ENCODE peak calls at places on chromosomes 13 and 19, in seven cellular contexts. One of them, this sample, is unnamed.
A peak's percentile ranks its signal among the peaks of the same experiment; 100 is the strongest.

GRCh38 chr13:37207646-37208045 is 102.2 kb upstream of the CSNK1A1L start:
- DNase-seq in T1000: no peak
- DNase-seq in T-helper 1 cell: no peak
- DNase-seq in GM23338: no peak
- DNase-seq in astrocyte of the hippocampus: no peak
- DNase-seq in anterior cingulate cortex: no peak
- DNase-seq in activated T-helper 9 cell treated with anti-CD3 and anti-CD28 coated beads, Interleukin-2, amount 50 U/mL, for 16 hours: no peak
- DNase-seq in this sample: no peak

GRCh38 chr19:40305403-40305802 is 20.3 kb upstream of the AKT2 start:
- DNase-seq in T1000: peak; percentile 24
- DNase-seq in activated T-helper 9 cell treated with anti-CD3 and anti-CD28 coated beads, Interleukin-2, amount 50 U/mL, for 16 hours: peak; percentile 52
- DNase-seq in GM23338: peak; percentile 91
- DNase-seq in T-helper 1 cell: peak; percentile 73
- DNase-seq in anterior cingulate cortex: peak; percentile 41
- DNase-seq in astrocyte of the hippocampus: peak; percentile 90
- DNase-seq in this sample: peak; percentile 80

GRCh38 chr13:30739646-30740642 is 4.6 kb downstream of the ALOX5AP start:
- DNase-seq in anterior cingulate cortex: no peak
- DNase-seq in GM23338: no peak
- DNase-seq in T1000: no peak
- DNase-seq in activated T-helper 9 cell treated with anti-CD3 and anti-CD28 coated beads, Interleukin-2, amount 50 U/mL, for 16 hours: peak; percentile 56
- DNase-seq in astrocyte of the hippocampus: peak; percentile 70
- DNase-seq in T-helper 1 cell: peak; percentile 95
- DNase-seq in this sample: peak; percentile 80

GRCh38 chr19:57437931-57438330 is 2.8 kb downstream of the ZNF749 start:
- DNase-seq in T-helper 1 cell: no peak
- DNase-seq in anterior cingulate cortex: no peak
- DNase-seq in GM23338: no peak
- DNase-seq in astrocyte of the hippocampus: peak; percentile 13
- DNase-seq in T1000: no peak
- DNase-seq in activated T-helper 9 cell treated with anti-CD3 and anti-CD28 coated beads, Interleukin-2, amount 50 U/mL, for 16 hours: no peak
- DNase-seq in this sample: no peak

GRCh38 chr13:74406439-74406838 is 272.2 kb upstream of the KLF12 start:
- DNase-seq in activated T-helper 9 cell treated with anti-CD3 and anti-CD28 coated beads, Interleukin-2, amount 50 U/mL, for 16 hours: no peak
- DNase-seq in T-helper 1 cell: no peak
- DNase-seq in anterior cingulate cortex: no peak
- DNase-seq in T1000: no peak
- DNase-seq in GM23338: no peak
- DNase-seq in astrocyte of the hippocampus: no peak
- DNase-seq in this sample: no peak

GRCh38 chr19:42606660-42607351 is 12.1 kb upstream of the CEACAM8 start:
- DNase-seq in astrocyte of the hippocampus: peak; percentile 50
- DNase-seq in T1000: no peak
- DNase-seq in T-helper 1 cell: peak; percentile 34
- DNase-seq in activated T-helper 9 cell treated with anti-CD3 and anti-CD28 coated beads, Interleukin-2, amount 50 U/mL, for 16 hours: peak; percentile 17
- DNase-seq in GM23338: peak; percentile 92
- DNase-seq in anterior cingulate cortex: peak; percentile 6
- DNase-seq in this sample: peak; percentile 52

GRCh38 chr19:35310331-35310730 is 18.4 kb downstream of the MAG start:
- DNase-seq in anterior cingulate cortex: no peak
- DNase-seq in GM23338: no peak
- DNase-seq in T-helper 1 cell: no peak
- DNase-seq in astrocyte of the hippocampus: no peak
- DNase-seq in T1000: no peak
- DNase-seq in activated T-helper 9 cell treated with anti-CD3 and anti-CD28 coated beads, Interleukin-2, amount 50 U/mL, for 16 hours: no peak
- DNase-seq in this sample: no peak

GRCh38 chr13:74966814-74967213 is 515.2 kb downstream of the TBC1D4 start:
- DNase-seq in GM23338: no peak
- DNase-seq in anterior cingulate cortex: no peak
- DNase-seq in T1000: no peak
- DNase-seq in activated T-helper 9 cell treated with anti-CD3 and anti-CD28 coated beads, Interleukin-2, amount 50 U/mL, for 16 hours: no peak
- DNase-seq in T-helper 1 cell: no peak
- DNase-seq in astrocyte of the hippocampus: peak; percentile 9
- DNase-seq in this sample: no peak

GRCh38 chr19:41895745-41896580 is 13.0 kb downstream of the ARHGEF1 start:
- DNase-seq in anterior cingulate cortex: no peak
- DNase-seq in astrocyte of the hippocampus: no peak
- DNase-seq in GM23338: peak; percentile 64
- DNase-seq in T-helper 1 cell: no peak
- DNase-seq in activated T-helper 9 cell treated with anti-CD3 and anti-CD28 coated beads, Interleukin-2, amount 50 U/mL, for 16 hours: no peak
- DNase-seq in T1000: no peak
- DNase-seq in this sample: no peak

GRCh38 chr13:113413898-113414282 is 39.4 kb downstream of the ADPRHL1 start:
- DNase-seq in activated T-helper 9 cell treated with anti-CD3 and anti-CD28 coated beads, Interleukin-2, amount 50 U/mL, for 16 hours: no peak
- DNase-seq in T1000: no peak
- DNase-seq in GM23338: no peak
- DNase-seq in T-helper 1 cell: no peak
- DNase-seq in anterior cingulate cortex: no peak
- DNase-seq in astrocyte of the hippocampus: no peak
- DNase-seq in this sample: no peak

GRCh38 chr13:28219408-28220099 is 81.2 kb downstream of the PAN3 start:
- DNase-seq in GM23338: no peak
- DNase-seq in T-helper 1 cell: no peak
- DNase-seq in T1000: no peak
- DNase-seq in astrocyte of the hippocampus: no peak
- DNase-seq in activated T-helper 9 cell treated with anti-CD3 and anti-CD28 coated beads, Interleukin-2, amount 50 U/mL, for 16 hours: no peak
- DNase-seq in anterior cingulate cortex: no peak
- DNase-seq in this sample: no peak

GRCh38 chr13:24115671-24116070 is 44.8 kb upstream of the SPATA13 start:
- DNase-seq in astrocyte of the hippocampus: no peak
- DNase-seq in activated T-helper 9 cell treated with anti-CD3 and anti-CD28 coated beads, Interleukin-2, amount 50 U/mL, for 16 hours: no peak
- DNase-seq in T-helper 1 cell: no peak
- DNase-seq in T1000: no peak
- DNase-seq in GM23338: no peak
- DNase-seq in anterior cingulate cortex: no peak
- DNase-seq in this sample: no peak

GRCh38 chr19:3411636-3412035 is 45.3 kb downstream of the NFIC start:
- DNase-seq in anterior cingulate cortex: no peak
- DNase-seq in T1000: no peak
- DNase-seq in astrocyte of the hippocampus: no peak
- DNase-seq in GM23338: no peak
- DNase-seq in T-helper 1 cell: no peak
- DNase-seq in activated T-helper 9 cell treated with anti-CD3 and anti-CD28 coated beads, Interleukin-2, amount 50 U/mL, for 16 hours: no peak
- DNase-seq in this sample: no peak

This sample was measured in stimulated activated effector memory CD8-positive, alpha-beta T cell treated with anti-CD3 and anti-CD28 coated beads, Interleukin-12 subunit alpha, Interleukin-12 subunit beta, amount 100 ng/mL, for 72 hours.